ENCODE peak calls at places on chromosomes 11 and 22, in four cellular contexts. Z, L, C and J are unnamed samples.

GRCh38 chr11:112728288-112728687 is 232.9 kb upstream of the NCAM1 start:
- DNase-seq in Z (no peak), L (no peak), C (no peak), J (no peak)

GRCh38 chr11:97814325-97814959 is 1206.3 kb upstream of the CNTN5 start:
- DNase-seq in Z (no peak), L (no peak), C (no peak), J (no peak)

GRCh38 chr11:86990520-86990919 is 35.3 kb upstream of the FZD4 start:
- DNase-seq in Z (no peak), L (no peak), C (no peak), J (no peak)

GRCh38 chr22:31488346-31488883 is 1.2 kb downstream of the EIF4ENIF1 start:
- DNase-seq in Z (no peak), L (no peak), C (no peak), J (no peak)

GRCh38 chr11:114438303-114438702 is 964 bp upstream of the REXO2 start:
- DNase-seq in Z (no peak), L (no peak), C (no peak), J (no peak)

GRCh38 chr11:33668468-33668825 is 32.2 kb downstream of the C11orf91 start:
- DNase-seq in Z (no peak), L (no peak), C (no peak), J (no peak)

GRCh38 chr11:120020981-120021380 is 116.9 kb downstream of the TRIM29 start:
- DNase-seq in Z (no peak), L (no peak), C (no peak), J (no peak)

GRCh38 chr22:20591660-20592310 is 84.4 kb downstream of the MED15 start:
- DNase-seq in Z (no peak), L (no peak), C (peak; percentile 26), J (no peak)

GRCh38 chr11:65502852-65503603 is 4.2 kb downstream of the MALAT1 start:
- DNase-seq in Z (no peak), L (no peak), C (no peak), J (peak; percentile 18)

GRCh38 chr11:83330303-83330702 is 44.1 kb upstream of the CCDC90B start:
- DNase-seq in Z (no peak), L (no peak), C (no peak), J (no peak)